ENCODE peak calls at places on chromosome 4, in seven cellular contexts. O is psoas muscle, K is cardiac muscle cell, F is WERI-Rb-1, A is Panc1, U is HCT116, S is ovary. W is an unnamed sample.

GRCh38 chr4:15516494-15516893 is 46.8 kb downstream of the CC2D2A start:
- DNase-seq in U (no peak), S (no peak), O (no peak), F (no peak), A (no peak), K (no peak), W (no peak)

GRCh38 chr4:155481150-155481549 is 104.4 kb upstream of the MAP9 start:
- DNase-seq in O (no peak), S (no peak), F (no peak), A (no peak), U (no peak), K (no peak), W (no peak)

GRCh38 chr4:100450449-100450848 is 67.4 kb downstream of the EMCN start:
- DNase-seq in A (no peak), S (no peak), U (no peak), F (no peak), O (no peak), K (no peak), W (no peak)

GRCh38 chr4:41122775-41123174 is 91.6 kb downstream of the APBB2 start:
- DNase-seq in O (no peak), U (no peak), S (no peak), K (no peak), A (no peak), F (no peak), W (no peak)

GRCh38 chr4:146255463-146255862 is 41.1 kb downstream of the REELD1 start:
- DNase-seq in O (no peak), A (no peak), F (no peak), K (peak), U (no peak), S (no peak), W (no peak)

GRCh38 chr4:176563591-176563990 is 229.1 kb downstream of the VEGFC start:
- DNase-seq in A (no peak), S (no peak), K (peak), F (peak), O (no peak), U (no peak), W (no peak)

GRCh38 chr4:19224820-19225219 is 1026.9 kb upstream of the SLIT2 start:
- DNase-seq in F (no peak), S (no peak), K (peak), A (no peak), U (peak), O (no peak), W (no peak)

GRCh38 chr4:139279723-139280620 is at the start of gene MGARP:
- DNase-seq in U (no peak), F (no peak), S (peak), A (no peak), O (no peak), K (peak), W (no peak)

GRCh38 chr4:185656467-185656890 is 121.2 kb upstream of the PDLIM3 start:
- DNase-seq in K (peak), A (no peak), S (peak), U (no peak), O (peak), F (no peak), W (no peak)
- TF ChIP-seq CTCF in K (peak), A (no peak), S (no peak), U (no peak), O (peak), F (no peak), W (no peak)

DNA sequence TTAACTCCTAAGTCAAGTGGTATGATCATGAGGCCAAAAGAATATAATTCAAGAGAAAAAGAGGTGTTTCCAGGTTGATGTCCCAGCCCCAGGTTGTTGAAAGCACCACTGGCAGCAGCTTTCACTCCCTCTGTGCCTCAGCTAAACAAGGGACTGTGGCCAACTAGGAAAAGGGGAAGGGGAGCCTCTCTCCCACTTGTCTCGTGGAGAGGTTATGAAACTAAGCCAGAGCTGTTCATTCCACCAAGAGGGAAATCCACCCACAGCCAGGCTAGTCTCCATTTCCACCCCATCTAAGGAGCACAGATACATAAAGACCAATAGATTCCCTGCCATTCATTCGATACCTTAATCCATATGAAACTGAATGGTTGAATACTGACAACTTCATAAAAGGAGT is 8.1 kb downstream of the ANXA5 start:
- DNase-seq in A (no peak), F (no peak), S (no peak), U (no peak), O (no peak), K (no peak), W (no peak)
- H3K27ac ChIP-seq in A (no peak), F (no peak), S (no peak), U (no peak), O (no peak), K (no peak), W (no peak)

DNA sequence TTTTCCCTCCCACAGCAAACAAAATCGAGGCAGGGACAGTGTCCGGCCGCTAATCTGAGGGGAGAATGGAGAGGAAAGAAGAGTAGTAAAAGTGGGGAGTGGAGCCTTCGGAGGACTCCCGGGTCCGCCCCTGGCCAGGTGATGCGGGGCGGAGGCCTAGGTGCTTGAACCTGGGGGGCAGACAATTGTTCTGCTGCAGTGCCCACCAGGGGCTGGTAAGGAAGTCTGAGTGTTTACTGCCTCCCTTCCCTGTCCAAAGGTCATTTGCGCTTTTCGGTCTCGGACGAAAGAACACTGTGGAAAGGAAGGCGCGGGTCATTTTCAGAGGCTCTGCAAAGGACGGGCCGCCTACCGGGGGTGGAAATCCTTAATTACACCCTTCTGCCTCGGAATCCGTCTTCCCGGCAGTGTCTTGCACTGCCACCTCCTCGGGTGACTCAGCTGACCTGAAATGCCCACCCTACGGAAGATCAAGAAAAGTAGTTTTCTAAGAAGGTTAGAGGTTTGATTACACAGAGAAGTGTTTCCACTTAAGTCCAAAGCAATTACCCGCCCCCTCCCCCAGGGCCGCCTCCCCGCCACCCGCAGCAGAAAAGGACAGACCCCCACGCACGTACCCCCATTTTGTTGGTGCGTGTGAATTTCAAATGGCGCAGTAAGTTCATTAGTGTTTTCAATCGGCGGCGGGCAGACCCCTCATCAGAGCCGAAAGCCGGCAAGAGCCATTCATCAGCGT is 99.9 kb upstream of the TENM3 start:
- DNase-seq in K (peak), A (no peak), S (no peak), U (no peak), F (peak), O (no peak), W (no peak)
- H3K4me3 ChIP-seq in K (peak), A (peak), S (peak), U (no peak), F (peak), O (peak), W (peak)

GRCh38 chr4:69830529-69831269 is 29.2 kb downstream of the SULT1E1 start:
- DNase-seq in U (no peak), K (peak), F (no peak), O (no peak), S (no peak), A (no peak), W (no peak)
- TF ChIP-seq CTCF in U (no peak), K (peak), F (no peak), O (no peak), S (no peak), A (no peak), W (no peak)

W was measured in gastrocnemius medialis.